ENCODE peak calls at places on chromosome 19, in four cellular contexts. Q is CD8-positive, alpha-beta T cell; U is foreskin fibroblast; V is neural crest cell. K is an unnamed sample.

GRCh38 chr19:50036905-50037304 is 11.1 kb downstream of the ZNF473 start:
- DNase-seq in Q (no peak), U (no peak), V (no peak), K (no peak)

GRCh38 chr19:41871573-41872383 is 5.3 kb upstream of the CD79A start:
- DNase-seq in Q (peak), U (no peak), V (no peak), K (no peak)

GRCh38 chr19:35641515-35642151 is at the start of gene ETV2:
- DNase-seq in Q (peak), U (peak), V (peak), K (peak)

GRCh38 chr19:13120817-13121216 is 2.8 kb downstream of the NACC1 start:
- DNase-seq in Q (no peak), U (peak), V (no peak), K (no peak)

GRCh38 chr19:52724701-52725514 is 9.9 kb downstream of the ZNF611 start:
- DNase-seq in Q (no peak), U (no peak), V (no peak), K (no peak)

GRCh38 chr19:8120636-8121480 is 28.5 kb downstream of the FBN3 start:
- DNase-seq in Q (no peak), U (no peak), V (no peak), K (no peak)

GRCh38 chr19:21463449-21464105 is 41.8 kb upstream of the ZNF429 start:
- DNase-seq in Q (no peak), U (no peak), V (peak), K (peak)

GRCh38 chr19:11322269-11323024 is 17.0 kb downstream of the RAB3D start:
- DNase-seq in Q (no peak), U (no peak), V (no peak), K (no peak)

GRCh38 chr19:13342672-13343071 is 163.6 kb downstream of the CACNA1A start:
- DNase-seq in Q (no peak), U (no peak), V (no peak), K (no peak)

GRCh38 chr19:12996542-12997094 is 1.3 kb downstream of the NFIX start:
- DNase-seq in Q (no peak), U (peak), V (no peak), K (no peak)

GRCh38 chr19:38718747-38719543 is 25.3 kb downstream of the CAPN12 start:
- DNase-seq in Q (no peak), U (peak), V (no peak), K (no peak)
- TF ChIP-seq CTCF in Q (no peak), U (peak), V (peak), K (no peak)

DNA sequence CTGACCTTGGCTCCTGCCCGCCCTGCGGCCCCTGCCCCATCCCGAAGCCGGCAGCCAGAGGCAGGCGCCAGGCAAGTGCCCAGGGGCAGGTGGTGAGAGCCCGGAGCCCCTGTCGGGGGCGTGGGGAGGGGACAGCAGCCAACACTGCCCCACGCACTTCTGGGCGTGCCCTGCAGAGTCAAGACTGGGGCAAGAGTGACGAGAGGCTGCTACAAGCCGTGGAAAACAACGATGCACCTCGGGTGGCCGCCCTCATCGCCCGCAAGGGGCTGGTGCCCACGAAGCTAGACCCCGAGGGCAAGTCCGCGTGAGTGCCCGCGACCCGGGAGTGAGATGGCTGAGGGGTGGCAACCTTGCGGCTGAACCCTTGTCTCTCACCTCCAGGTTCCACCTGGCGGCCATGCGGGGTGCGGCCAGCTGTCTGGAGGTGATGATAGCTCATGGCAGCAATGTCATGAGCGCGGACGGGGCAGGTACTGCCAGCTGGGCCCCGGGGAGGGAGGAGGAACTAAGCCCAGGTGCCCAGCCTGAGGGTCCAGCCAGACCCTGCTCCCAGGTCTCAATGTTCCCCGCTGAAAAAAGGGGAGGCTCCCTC is 17.3 kb downstream of the ANKRD24 start:
- DNase-seq in Q (no peak), U (no peak), V (no peak), K (no peak)
- TF ChIP-seq CTCF in Q (no peak), U (no peak), V (peak), K (no peak)

GRCh38 chr19:30379841-30380610 is 7.8 kb downstream of the ZNF536 start:
- DNase-seq in Q (no peak), U (no peak), V (no peak), K (no peak)
- TF ChIP-seq CTCF in Q (no peak), U (no peak), V (no peak), K (no peak)

GRCh38 chr19:46077815-46078167 is 37.0 kb upstream of the IGFL4 start:
- DNase-seq in Q (no peak), U (no peak), V (no peak), K (no peak)
- TF ChIP-seq CTCF in Q (no peak), U (no peak), V (no peak), K (no peak)

GRCh38 chr19:17165715-17166114 is 49.4 kb upstream of the USE1 start:
- DNase-seq in Q (no peak), U (no peak), V (no peak), K (no peak)
- TF ChIP-seq CTCF in Q (no peak), U (no peak), V (no peak), K (no peak)